ENCODE peak calls at places on chromosome 1, in five cellular contexts. O is HCT116, W is prostate gland, N is Panc1, F is GM12878. S is an unnamed sample.

GRCh38 chr1:218476385-218476784 is 131.2 kb downstream of the TGFB2 start:
- DNase-seq in O (no peak), W (no peak), N (peak; percentile 80), F (no peak), S (no peak)

GRCh38 chr1:19260211-19261138 is 8.9 kb downstream of the MRTO4 start:
- DNase-seq in O (no peak), W (no peak), N (no peak), F (no peak), S (no peak)

GRCh38 chr1:228417471-228418203 is 976 bp upstream of the TRIM17 start:
- DNase-seq in O (peak; percentile 16), W (no peak), N (no peak), F (no peak), S (no peak)

GRCh38 chr1:77687519-77687906 is 5.1 kb upstream of the ZZZ3 start:
- DNase-seq in O (peak; percentile 13), W (no peak), N (no peak), F (no peak), S (no peak)

GRCh38 chr1:2894381-2895041 is 93.0 kb upstream of the TTC34 start:
- DNase-seq in O (no peak), W (no peak), N (no peak), F (no peak), S (no peak)

GRCh38 chr1:173917635-173918493 is 737 bp upstream of the SERPINC1 start:
- DNase-seq in O (no peak), W (no peak), N (no peak), F (no peak), S (no peak)

GRCh38 chr1:175521265-175522040 is 221.9 kb downstream of the TNR start:
- DNase-seq in O (no peak), W (no peak), N (no peak), F (no peak), S (no peak)

GRCh38 chr1:119617751-119618691 is 30.0 kb downstream of the ZNF697 start:
- DNase-seq in O (no peak), W (no peak), N (no peak), F (no peak), S (no peak)

GRCh38 chr1:2796890-2797740 is 4.4 kb downstream of the TTC34 start:
- DNase-seq in O (no peak), W (no peak), N (no peak), F (no peak), S (no peak)

GRCh38 chr1:178037510-178038253 is 56.2 kb upstream of the RASAL2 start:
- DNase-seq in O (peak; percentile 40), W (peak; percentile 48), N (no peak), F (no peak), S (no peak)

GRCh38 chr1:80639777-80640533 is 1160.8 kb upstream of the ADGRL2 start:
- DNase-seq in O (no peak), W (no peak), N (no peak), F (peak; percentile 37), S (no peak)

GRCh38 chr1:12184008-12184681 is 17.4 kb downstream of the TNFRSF1B start:
- DNase-seq in O (no peak), W (peak; percentile 21), N (no peak), F (no peak), S (no peak)

GRCh38 chr1:186208405-186209129 is 166.5 kb downstream of the TPR start:
- DNase-seq in O (no peak), W (no peak), N (no peak), F (no peak), S (no peak)

GRCh38 chr1:171645553-171646336 is 6.7 kb downstream of the MYOC start:
- DNase-seq in O (no peak), W (peak; percentile 82), N (no peak), F (no peak), S (no peak)

GRCh38 chr1:44707959-44708831 is 22.8 kb downstream of the RNU5D-1 start:
- DNase-seq in O (peak; percentile 53), W (no peak), N (no peak), F (no peak), S (no peak)

GRCh38 chr1:30652151-30652915 is 71.1 kb downstream of the MATN1 start:
- DNase-seq in O (no peak), W (no peak), N (no peak), F (no peak), S (no peak)

GRCh38 chr1:230137328-230137815 is 70.3 kb downstream of the GALNT2 start:
- DNase-seq in O (no peak), W (no peak), N (no peak), F (no peak), S (no peak)
- H3K4me3 ChIP-seq in O (no peak overlapping the region), W (no peak overlapping the region), N (no peak overlapping the region), F (no peak overlapping the region), S (no peak overlapping the region)

GRCh38 chr1:42692461-42692860 is 10.2 kb downstream of the YBX1 start:
- DNase-seq in O (no peak), W (no peak), N (no peak), F (no peak), S (no peak)
- TF ChIP-seq POLR2AphosphoS5 in O (no peak), W (no peak), N (no peak), F (no peak), S (no peak)

DNA sequence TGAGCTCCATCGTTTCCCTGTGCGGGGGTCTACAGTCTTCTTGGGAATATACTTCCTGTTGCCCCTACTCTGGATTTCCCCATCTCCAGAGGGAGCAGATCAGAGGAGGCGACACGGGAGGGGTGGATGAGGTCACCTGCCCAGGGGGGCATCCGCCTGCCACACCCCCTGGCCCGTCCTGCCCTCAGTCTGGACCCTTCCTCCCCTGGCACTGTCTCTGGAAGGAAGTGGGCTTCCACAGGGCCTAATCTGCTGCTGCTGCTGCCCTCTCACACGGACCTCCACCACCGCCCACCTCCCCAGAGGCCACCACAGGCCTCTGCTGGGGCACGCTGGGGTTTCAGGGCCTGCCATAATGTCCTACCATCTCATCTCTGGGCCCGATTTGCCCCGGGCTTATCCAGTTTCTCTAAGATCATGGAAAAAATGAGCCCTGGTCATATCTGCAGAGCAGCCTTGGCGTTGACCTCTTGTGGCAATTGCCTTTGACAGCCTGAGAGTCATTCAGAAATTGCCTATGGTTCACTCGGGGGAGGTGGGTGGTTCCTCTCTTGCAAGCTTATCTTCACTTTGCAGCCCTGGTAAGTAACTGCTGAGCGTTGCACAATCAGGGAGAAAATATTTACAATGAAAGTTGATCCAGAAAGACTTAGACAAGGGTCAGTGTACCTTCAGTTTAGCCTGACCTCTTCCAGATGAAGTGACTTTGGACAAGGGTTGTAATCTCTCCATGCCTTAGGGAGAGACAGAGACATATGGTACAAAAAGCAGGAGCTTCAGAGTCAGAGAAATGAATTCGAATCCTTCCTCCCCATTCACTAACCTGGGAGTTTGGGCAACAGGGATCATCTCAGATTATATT is 252.5 kb downstream of the TOMM20 start:
- DNase-seq in O (no peak), W (no peak), N (no peak), F (no peak), S (no peak)
- H3K4me3 ChIP-seq in O (no peak overlapping the region), W (no peak overlapping the region), N (no peak overlapping the region), F (no peak overlapping the region), S (no peak overlapping the region)

GRCh38 chr1:70234733-70235132 is 13.6 kb downstream of the SRSF11 start:
- DNase-seq in O (no peak), W (no peak), N (no peak), F (no peak), S (no peak)

GRCh38 chr1:70227439-70227838 is 6.3 kb downstream of the SRSF11 start:
- DNase-seq in O (no peak), W (no peak), N (no peak), F (no peak), S (no peak)

DNA sequence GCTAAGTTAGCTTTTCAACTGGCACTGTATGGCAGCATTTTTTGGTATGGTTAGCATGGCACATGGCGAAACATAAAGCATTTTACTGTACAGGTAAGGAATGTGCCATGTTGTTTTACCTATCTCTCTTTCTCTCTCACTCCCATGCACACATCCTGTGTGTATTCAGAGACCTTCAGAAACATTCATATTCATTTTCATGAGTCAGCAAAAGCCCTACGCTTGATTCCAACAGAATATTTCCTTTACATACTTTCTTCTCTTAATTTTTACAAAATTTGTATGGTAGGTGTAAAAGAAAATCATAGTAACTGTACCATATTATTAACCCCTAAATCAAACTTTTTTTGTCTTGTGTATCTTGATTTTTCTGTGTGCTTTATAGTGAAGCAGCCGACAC is 10.3 kb downstream of the SRSF11 start:
- DNase-seq in O (no peak), W (no peak), N (no peak), F (no peak), S (no peak)
- TF ChIP-seq POLR2AphosphoS5 in O (no peak), W (no peak), N (no peak), F (no peak), S (no peak)

DNA sequence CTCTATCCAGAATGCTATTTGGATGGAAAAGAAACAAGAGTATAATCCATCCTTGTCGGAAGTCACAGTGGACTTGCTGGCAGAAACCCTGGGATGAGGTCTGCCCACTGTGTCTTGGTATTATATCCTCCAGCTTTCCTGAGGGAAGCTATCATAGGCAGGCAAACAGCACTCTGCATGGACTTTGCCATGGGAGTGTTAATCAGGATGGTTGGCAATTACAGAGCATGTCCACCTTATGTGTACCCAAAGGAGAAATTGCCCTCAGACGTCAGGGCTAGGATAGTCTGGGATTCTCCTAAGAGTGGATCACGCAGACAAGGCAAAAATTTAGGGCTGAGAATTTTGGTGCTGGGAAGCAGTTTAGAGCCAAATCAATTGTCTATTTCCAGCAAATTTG is 184.9 kb upstream of the ESRRG start:
- DNase-seq in O (no peak), W (no peak), N (no peak), F (no peak), S (no peak)
- H3K4me3 ChIP-seq in O (no peak overlapping the region), W (no peak overlapping the region), N (no peak overlapping the region), F (no peak overlapping the region), S (no peak overlapping the region)

GRCh38 chr1:212213754-212214153 is 71.5 kb upstream of the PPP2R5A start:
- DNase-seq in O (no peak), W (no peak), N (no peak), F (no peak), S (no peak)
- TF ChIP-seq POLR2AphosphoS5 in O (no peak), W (no peak), N (no peak), F (no peak), S (no peak)

GRCh38 chr1:27521336-27522147 is 31.6 kb upstream of the WASF2 start:
- DNase-seq in O (no peak), W (no peak), N (no peak), F (no peak), S (no peak)
- H3K4me3 ChIP-seq in O (no peak overlapping the region), W (no peak overlapping the region), N (no peak overlapping the region), F (no peak overlapping the region), S (no peak overlapping the region)

GRCh38 chr1:156128749-156129682 is 14.5 kb downstream of the LMNA start:
- DNase-seq in O (no peak), W (no peak), N (no peak), F (no peak), S (no peak)
- TF ChIP-seq POLR2AphosphoS5 in O (no peak), W (peak; percentile 13), N (no peak), F (no peak), S (no peak)